ENCODE peak calls at places on chromosome 2, in four cellular contexts. X is PC-3, I is GM23248, Q is neural progenitor cell. V is an unnamed sample.

GRCh38 chr2:12304494-12305228 is 412.1 kb upstream of the TRIB2 start:
- DNase-seq in X (peak), I (peak), Q (no peak), V (no peak)

GRCh38 chr2:12719400-12720104 is 2.8 kb downstream of the TRIB2 start:
- DNase-seq in X (peak), I (peak), Q (peak), V (no peak)

GRCh38 chr2:75500633-75501032 is 60.1 kb downstream of the EVA1A start:
- DNase-seq in X (peak), I (peak), Q (no peak), V (no peak)

GRCh38 chr2:128388414-128389032 is 69.9 kb upstream of the HS6ST1 start:
- DNase-seq in X (peak), I (peak), Q (no peak), V (peak)

GRCh38 chr2:232634319-232635150 is 1.1 kb downstream of the EFHD1 start:
- DNase-seq in X (no peak), I (no peak), Q (peak), V (no peak)

GRCh38 chr2:109611467-109612095 is 2.2 kb downstream of the SEPTIN10 start:
- DNase-seq in X (peak), I (peak), Q (no peak), V (peak)

GRCh38 chr2:196079052-196079451 is 10.4 kb upstream of the DNAH7 start:
- DNase-seq in X (peak), I (peak), Q (no peak), V (no peak)

GRCh38 chr2:169798397-169798717 is 314 bp upstream of the SSB start:
- DNase-seq in X (no peak), I (no peak), Q (no peak), V (no peak)

GRCh38 chr2:205435970-205436369 is 246.3 kb upstream of the NRP2 start:
- DNase-seq in X (peak), I (peak), Q (no peak), V (no peak)

GRCh38 chr2:140990416-140990815 is 1140.4 kb downstream of the LRP1B start:
- DNase-seq in X (peak), I (peak), Q (no peak), V (no peak)

GRCh38 chr2:71071681-71072398 is 3.4 kb downstream of the NAGK start:
- DNase-seq in X (peak), I (no peak), Q (no peak), V (peak)

GRCh38 chr2:10414000-10414451 is 34.1 kb downstream of the ODC1 start:
- DNase-seq in X (peak), I (peak), Q (no peak), V (no peak)

GRCh38 chr2:191696001-191696400 is 18.1 kb downstream of the NABP1 start:
- DNase-seq in X (peak), I (peak), Q (no peak), V (peak)

GRCh38 chr2:101616411-101616810 is 81.1 kb upstream of the MAP4K4 start:
- DNase-seq in X (no peak), I (no peak), Q (no peak), V (no peak)

GRCh38 chr2:14189929-14190328 is 442.6 kb upstream of the LRATD1 start:
- DNase-seq in X (peak), I (no peak), Q (no peak), V (no peak)

GRCh38 chr2:102480796-102481195 is 7.8 kb downstream of the SLC9A4 start:
- DNase-seq in X (no peak), I (no peak), Q (no peak), V (no peak)

GRCh38 chr2:217092710-217093379 is 233.0 kb upstream of the TNP1 start:
- DNase-seq in X (no peak), I (no peak), Q (no peak), V (no peak)

GRCh38 chr2:217086038-217086522 is 226.2 kb upstream of the TNP1 start:
- DNase-seq in X (peak), I (peak), Q (no peak), V (no peak)

GRCh38 chr2:217090884-217091283 is 231.0 kb upstream of the TNP1 start:
- DNase-seq in X (no peak), I (no peak), Q (no peak), V (no peak)

GRCh38 chr2:217091531-217091930 is 231.7 kb upstream of the TNP1 start:
- DNase-seq in X (no peak), I (no peak), Q (no peak), V (no peak)

DNA sequence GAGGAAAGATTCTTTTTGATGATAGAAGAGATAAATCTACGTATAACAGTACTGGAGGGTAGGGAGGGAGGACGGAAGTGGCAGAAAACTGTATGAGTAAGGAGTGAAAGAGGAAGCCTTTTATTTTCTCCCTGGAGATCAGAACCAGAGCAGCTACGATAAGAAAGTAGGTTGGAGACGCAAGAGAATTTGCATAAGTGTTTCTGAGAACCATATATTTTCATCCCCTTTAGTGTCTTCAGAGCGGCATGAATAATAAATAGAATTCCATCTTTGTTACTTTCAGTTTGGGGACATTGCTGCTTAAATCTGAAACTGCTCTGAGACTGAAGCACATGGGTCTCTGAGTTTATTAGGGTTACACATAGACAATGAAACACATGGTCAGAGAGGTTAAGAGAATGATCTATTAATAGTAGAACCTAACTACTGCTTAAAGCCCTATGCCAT is 230.2 kb upstream of the TNP1 start:
- DNase-seq in X (no peak), I (peak), Q (no peak), V (peak)
- H3K9ac ChIP-seq in X (no peak), I (peak), Q (no peak), V (peak)

GRCh38 chr2:28232267-28232666 is 160.4 kb upstream of the FOSL2 start:
- DNase-seq in X (peak), I (peak), Q (no peak), V (no peak)
- TF ChIP-seq EZH2phosphoT487 in X (no peak), I (no peak), Q (no peak), V (no peak)

GRCh38 chr2:27261926-27262298 is 935 bp downstream of the SLC30A3 start:
- DNase-seq in X (no peak), I (no peak), Q (peak), V (no peak)

GRCh38 chr2:27263287-27264252 is 723 bp upstream of the SLC30A3 start:
- DNase-seq in X (no peak), I (no peak), Q (peak), V (no peak)

GRCh38 chr2:27261241-27261925 is 1.5 kb downstream of the SLC30A3 start:
- DNase-seq in X (no peak), I (no peak), Q (no peak), V (no peak)

GRCh38 chr2:27264253-27264752 is 1.5 kb upstream of the SLC30A3 start:
- DNase-seq in X (no peak), I (no peak), Q (peak), V (peak)

DNA sequence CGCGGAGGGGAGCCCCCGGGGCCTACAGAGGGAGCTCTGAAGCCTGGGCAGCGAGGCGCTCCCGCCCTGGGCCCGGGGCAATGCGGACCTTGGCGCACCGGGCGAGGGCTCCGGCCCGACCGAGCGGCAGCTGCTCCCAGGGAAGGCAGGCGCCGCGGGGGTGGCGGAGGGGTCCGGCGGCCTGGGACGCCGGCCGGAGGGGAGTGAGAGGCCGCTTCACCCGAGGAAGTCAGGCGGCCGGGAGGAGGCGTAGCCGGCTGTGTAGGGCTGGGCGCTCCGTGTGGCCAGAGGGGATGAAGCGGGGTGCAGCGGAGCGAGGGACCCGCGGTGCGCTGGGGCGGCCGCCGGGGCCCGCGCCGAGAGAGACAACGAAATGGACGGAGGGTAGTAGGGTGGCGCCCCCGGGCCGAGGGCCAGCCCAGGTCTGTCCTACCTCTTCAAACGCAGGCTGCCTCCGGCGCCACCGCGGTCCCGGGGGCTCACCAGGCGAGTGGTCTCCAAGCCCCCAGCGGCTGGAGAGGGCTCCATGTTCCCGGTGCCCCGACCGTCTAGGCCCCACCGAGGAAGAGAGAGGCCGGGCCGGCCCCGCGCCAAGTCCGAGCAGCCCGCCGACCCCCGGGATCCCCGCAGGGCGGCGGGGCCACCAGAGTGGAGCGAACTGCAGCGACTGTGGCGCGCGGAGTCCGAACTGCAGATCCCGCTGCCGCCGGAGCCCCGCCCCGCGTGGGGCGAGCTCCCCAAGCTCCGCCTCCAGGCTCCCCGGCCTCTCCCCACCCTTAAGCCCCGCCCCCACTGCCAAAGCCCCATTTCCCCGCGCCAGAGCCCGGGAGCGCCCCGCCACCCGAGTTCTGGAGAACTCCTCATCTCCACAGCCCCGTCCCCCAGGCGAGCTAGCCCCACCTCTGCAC is at the start of gene SLC30A3:
- DNase-seq in X (no peak), I (peak), Q (peak), V (peak)
- H3K9ac ChIP-seq in X (no peak), I (no peak), Q (no peak), V (no peak)

GRCh38 chr2:85475801-85476610 is 57.5 kb downstream of the SH2D6 start:
- DNase-seq in X (no peak), I (no peak), Q (no peak), V (no peak)

GRCh38 chr2:85468704-85469349 is 50.3 kb downstream of the SH2D6 start:
- DNase-seq in X (peak), I (peak), Q (peak), V (no peak)

GRCh38 chr2:85472265-85472664 is 53.8 kb downstream of the SH2D6 start:
- DNase-seq in X (no peak), I (peak), Q (no peak), V (no peak)

GRCh38 chr2:85468096-85468703 is 49.7 kb downstream of the SH2D6 start:
- DNase-seq in X (no peak), I (no peak), Q (no peak), V (no peak)

DNA sequence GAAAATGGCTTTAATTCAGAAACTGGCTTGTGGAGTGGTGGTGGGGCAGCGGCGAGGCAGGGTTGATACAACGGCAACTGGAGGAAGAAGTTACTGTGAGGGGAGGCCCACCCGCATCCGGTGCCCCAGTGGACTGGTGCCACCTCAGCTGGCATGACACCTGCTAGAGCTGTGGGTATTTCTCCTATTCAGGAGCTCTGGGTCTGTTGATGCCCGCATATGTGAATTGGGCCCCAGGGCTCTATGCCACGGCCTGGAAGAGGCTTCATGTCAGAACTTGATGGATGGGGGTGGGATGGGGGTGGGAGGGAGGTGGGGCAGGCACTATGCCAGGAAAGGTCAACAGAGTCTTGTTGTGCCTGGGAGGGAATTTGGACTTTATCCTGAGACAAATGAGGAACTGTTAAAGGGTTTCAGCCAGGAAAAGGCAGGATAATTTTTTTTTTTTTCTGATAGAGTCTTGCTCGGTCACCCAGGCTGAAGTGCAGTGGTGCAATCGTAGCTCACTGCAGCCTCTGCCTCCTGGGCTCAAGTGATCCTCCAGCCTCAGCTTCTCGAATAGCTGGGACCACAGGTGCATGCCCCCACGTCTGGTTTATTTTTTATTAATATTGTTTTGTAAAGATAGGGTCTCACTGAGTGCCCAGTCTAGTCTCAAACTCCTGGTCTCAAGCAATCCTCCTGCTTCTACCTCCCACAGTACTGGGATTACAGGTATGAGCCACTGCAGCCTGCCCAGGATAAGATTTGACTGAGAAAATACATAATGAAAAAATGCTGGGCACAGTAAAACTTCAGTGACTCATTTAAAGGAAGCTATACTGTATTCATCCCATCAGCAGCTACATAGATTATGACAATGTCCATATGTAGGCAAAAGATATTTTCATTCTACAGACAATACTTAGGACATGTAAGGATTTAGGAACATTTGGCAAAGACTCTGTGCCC is 52.6 kb downstream of the SH2D6 start:
- DNase-seq in X (peak), I (peak), Q (no peak), V (no peak)
- TF ChIP-seq EZH2phosphoT487 in X (no peak), I (no peak), Q (no peak), V (no peak)

DNA sequence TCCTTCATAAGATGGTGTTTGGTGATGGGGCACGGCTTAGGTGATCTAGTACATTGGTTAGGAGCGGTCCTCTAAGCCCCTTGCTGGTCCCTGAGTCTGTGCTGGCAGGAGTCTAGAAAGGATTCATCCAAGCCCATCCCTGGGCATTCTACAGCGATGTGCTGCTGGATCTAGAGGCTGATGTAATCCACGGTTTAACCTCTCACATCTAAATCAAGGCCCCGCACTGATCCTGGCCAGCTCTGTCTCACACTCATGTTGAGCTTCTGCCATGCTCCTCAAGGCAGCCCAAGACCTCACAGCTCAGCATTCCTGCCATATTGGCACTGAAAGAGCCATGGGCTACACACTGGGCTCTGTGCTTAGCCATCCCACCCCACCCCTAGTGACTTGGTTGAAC is 664.8 kb downstream of the STK39 start:
- DNase-seq in X (no peak), I (no peak), Q (no peak), V (no peak)
- H3K9ac ChIP-seq in X (no peak), I (no peak), Q (no peak), V (no peak)

GRCh38 chr2:115427436-115427835 is 985.0 kb downstream of the DPP10 start:
- DNase-seq in X (no peak), I (no peak), Q (no peak), V (no peak)

DNA sequence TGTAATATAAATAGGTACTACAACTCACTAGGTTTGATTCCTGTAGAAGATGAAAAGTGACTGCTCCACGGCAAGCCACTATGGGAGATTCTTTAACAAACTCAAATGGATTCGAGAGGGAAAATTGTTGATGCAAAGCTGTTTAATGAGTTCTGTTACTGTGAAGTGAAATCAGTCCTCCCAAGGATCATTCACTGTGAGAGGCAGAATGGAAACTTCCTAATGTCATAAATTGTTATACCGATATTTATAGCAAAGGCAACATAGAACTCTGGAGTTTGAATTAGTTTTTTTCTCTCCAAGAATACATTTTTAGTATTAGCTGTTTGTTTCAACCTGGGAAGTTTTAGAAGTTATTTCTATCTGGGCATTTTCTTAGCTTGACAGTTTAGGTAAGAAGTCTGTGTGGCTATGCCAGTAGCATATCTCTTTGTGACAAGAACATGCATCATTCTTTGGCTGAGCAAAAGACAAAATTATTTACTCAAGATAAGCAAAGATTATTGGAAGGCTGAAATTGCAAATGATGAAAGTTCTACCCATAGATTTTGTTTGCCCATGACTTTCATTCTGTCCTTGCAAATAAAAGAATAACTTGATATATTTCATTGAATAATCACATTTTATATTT is 979.7 kb downstream of the DPP10 start:
- DNase-seq in X (no peak), I (no peak), Q (no peak), V (no peak)
- TF ChIP-seq EZH2phosphoT487 in X (no peak), I (no peak), Q (no peak), V (no peak)

DNA sequence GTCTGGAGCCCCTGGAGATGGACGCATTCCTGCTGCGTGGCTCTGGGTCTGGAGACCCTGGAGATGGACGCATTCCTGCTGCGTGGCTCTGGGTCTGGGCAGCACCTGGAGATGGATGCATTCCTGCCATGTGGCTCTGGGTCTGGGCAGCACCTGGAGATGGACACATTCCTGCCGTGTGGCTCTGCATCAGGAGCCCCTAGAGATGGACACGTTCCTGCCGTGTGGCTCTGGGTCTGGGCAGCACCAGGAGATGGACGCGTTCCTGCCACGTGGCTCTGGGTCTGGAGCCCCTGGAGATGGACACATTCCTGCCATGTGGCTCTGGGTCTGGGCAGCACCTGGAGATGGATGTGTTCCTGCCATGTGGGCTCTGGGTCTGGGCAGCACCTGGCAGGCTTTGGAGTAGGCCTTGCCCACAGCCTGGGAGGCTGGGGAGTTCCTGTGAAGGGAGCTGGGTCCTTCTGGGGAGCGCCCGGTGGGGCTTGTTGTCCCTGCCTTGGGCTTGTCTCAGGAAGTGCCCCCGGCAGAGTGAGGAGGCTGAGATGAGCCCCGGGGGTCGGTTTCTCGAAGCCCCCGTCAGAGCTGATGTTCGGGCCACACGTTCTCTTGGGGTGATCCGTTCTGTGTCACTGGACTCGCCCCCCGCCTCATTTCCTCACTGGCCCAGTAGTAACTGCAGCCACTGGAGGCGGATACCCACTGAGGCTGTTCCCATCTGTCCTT is 41.0 kb downstream of the SH3BP4 start:
- DNase-seq in X (no peak), I (no peak), Q (no peak), V (no peak)
- H3K9ac ChIP-seq in X (no peak), I (no peak), Q (no peak), V (peak)

DNA sequence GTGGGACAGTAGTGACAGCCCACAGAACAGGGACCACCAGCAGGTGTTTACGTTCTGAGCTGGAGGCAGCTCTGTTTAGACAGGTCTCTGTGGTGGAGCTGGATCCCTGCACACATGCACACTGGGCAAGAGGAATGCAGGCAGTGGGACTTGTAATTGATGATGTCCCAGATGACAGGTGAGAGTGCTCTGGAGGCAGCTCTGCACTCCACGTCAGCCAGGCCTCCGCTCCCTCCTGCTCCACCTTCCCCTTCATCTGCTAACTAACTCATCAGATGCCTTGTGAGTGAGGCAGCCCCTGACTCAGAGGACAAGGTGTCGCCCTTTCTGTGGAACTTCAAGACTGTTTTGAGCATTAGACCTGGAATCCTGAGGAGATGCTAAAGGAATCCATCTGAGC is 53.2 kb downstream of the SH3YL1 start:
- DNase-seq in X (peak), I (peak), Q (no peak), V (no peak)
- TF ChIP-seq EZH2phosphoT487 in X (no peak), I (no peak), Q (no peak), V (no peak)

DNA sequence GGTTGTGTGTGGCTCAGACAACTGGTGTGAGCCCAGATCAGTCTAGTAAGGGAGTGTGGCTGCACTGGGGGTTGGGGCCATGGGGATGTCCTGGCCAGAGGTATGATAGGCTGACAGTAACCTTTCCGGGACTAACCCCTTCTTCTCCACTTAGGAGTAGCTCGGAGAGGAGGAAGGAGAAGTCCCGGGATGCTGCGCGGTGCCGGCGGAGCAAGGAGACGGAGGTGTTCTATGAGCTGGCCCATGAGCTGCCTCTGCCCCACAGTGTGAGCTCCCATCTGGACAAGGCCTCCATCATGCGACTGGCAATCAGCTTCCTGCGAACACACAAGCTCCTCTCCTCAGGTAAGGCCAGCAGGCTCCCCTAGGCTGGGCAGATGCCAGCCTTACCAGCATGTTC is 49.5 kb downstream of the EPAS1 start:
- DNase-seq in X (no peak), I (no peak), Q (no peak), V (no peak)
- H3K9ac ChIP-seq in X (no peak), I (no peak), Q (no peak), V (peak)